ENCODE peak calls at places on chromosomes 4 and X, in four cellular contexts. L is right atrium auricular region, X is fibroblast of lung, G is A549. K is an unnamed sample.
A peak's percentile ranks its signal among the peaks of the same experiment; 100 is the strongest.

GRCh38 chr4:135243960-135244561 is 1042.5 kb upstream of the PABPC4L start:
- DNase-seq in L (no peak), X (peak; percentile 43), G (no peak), K (no peak)

GRCh38 chr4:153950100-153950979 is 161.5 kb upstream of the SFRP2 start:
- DNase-seq in L (no peak), X (no peak), G (no peak), K (no peak)

GRCh38 chr4:138049350-138049749 is 192.8 kb downstream of the SLC7A11 start:
- DNase-seq in L (no peak), X (no peak), G (no peak), K (no peak)

GRCh38 chr4:88630756-88631155 is 38.5 kb downstream of the HERC3 start:
- DNase-seq in L (no peak), X (peak; percentile 78), G (no peak), K (no peak)

GRCh38 chr4:71229477-71230257 is 109.2 kb upstream of the SLC4A4 start:
- DNase-seq in L (no peak), X (peak; percentile 83), G (peak; percentile 31), K (no peak)

GRCh38 chr4:152943673-152944072 is 7.5 kb downstream of the FHDC1 start:
- DNase-seq in L (no peak), X (no peak), G (no peak), K (no peak)

GRCh38 chrX:119783026-119783425 is 8.4 kb downstream of the RPL39 start:
- DNase-seq in L (no peak), X (no peak), G (no peak), K (no peak)

GRCh38 chr4:176653406-176654220 is 139.1 kb downstream of the VEGFC start:
- DNase-seq in L (no peak), X (no peak), G (peak; percentile 20), K (no peak)

GRCh38 chr4:101211146-101211553 is 136.2 kb downstream of the PPP3CA start:
- DNase-seq in L (no peak), X (peak; percentile 43), G (peak; percentile 89), K (no peak)

GRCh38 chr4:84582988-84583870 is at the start of gene CDS1:
- DNase-seq in L (no peak), X (no peak), G (no peak), K (no peak)

GRCh38 chrX:134547047-134547679 is 87.2 kb downstream of the HPRT1 start:
- DNase-seq in L (no peak), X (peak; percentile 60), G (peak; percentile 41), K (no peak)

GRCh38 chr4:151129801-151130200 is 30.4 kb downstream of the RPS3A start:
- DNase-seq in L (no peak), X (no peak), G (no peak), K (no peak)

GRCh38 chr4:70940134-70940533 is 38.0 kb downstream of the MOB1B start:
- DNase-seq in L (no peak), X (no peak), G (no peak), K (no peak)

GRCh38 chrX:122504026-122504425 is 680.1 kb upstream of the GRIA3 start:
- DNase-seq in L (no peak), X (no peak), G (no peak), K (no peak)

GRCh38 chrX:33001107-33001506 is 210.2 kb downstream of the DMD start:
- DNase-seq in L (no peak), X (no peak), G (no peak), K (no peak)

GRCh38 chrX:39600222-39600621 is 497.5 kb downstream of the BCOR start:
- DNase-seq in L (no peak), X (no peak), G (no peak), K (no peak)

GRCh38 chr4:147103403-147103946 is 157.8 kb upstream of the TTC29 start:
- DNase-seq in L (peak; percentile 89), X (peak; percentile 99), G (peak; percentile 56), K (no peak)

GRCh38 chr4:151744614-151745013 is 16.2 kb downstream of the GATB start:
- DNase-seq in L (no peak), X (peak; percentile 68), G (peak; percentile 35), K (no peak)

GRCh38 chr4:131337956-131338355 is 1811.1 kb upstream of the PCDH10 start:
- DNase-seq in L (no peak), X (no peak), G (no peak), K (no peak)

GRCh38 chr4:138996090-138996489 is 19.5 kb upstream of the NOCT start:
- DNase-seq in L (no peak), X (no peak), G (no peak), K (no peak)

GRCh38 chr4:178105223-178105622 is 663.0 kb upstream of the AGA start:
- DNase-seq in L (no peak), X (no peak), G (no peak), K (no peak)

GRCh38 chrX:42695800-42696358 is 82.1 kb downstream of the PPP1R2C start:
- DNase-seq in L (no peak), X (no peak), G (no peak), K (no peak)

GRCh38 chrX:13167444-13168207 is 123.2 kb upstream of the FAM9C start:
- DNase-seq in L (peak; percentile 65), X (no peak), G (no peak), K (no peak)

GRCh38 chrX:149563359-149563758 is 13.6 kb upstream of the HSFX3 start:
- DNase-seq in L (no peak), X (no peak), G (no peak), K (no peak)

GRCh38 chr4:152014280-152014679 is 253.5 kb upstream of the GATB start:
- DNase-seq in L (no peak), X (no peak), G (no peak), K (no peak)

GRCh38 chr4:89305712-89306437 is 1.7 kb downstream of the GPRIN3 start:
- DNase-seq in L (no peak), X (peak; percentile 31), G (peak; percentile 71), K (no peak)

GRCh38 chr4:40199999-40200880 is 3.4 kb downstream of the RHOH start:
- DNase-seq in L (no peak), X (no peak), G (no peak), K (peak; percentile 45)

GRCh38 chr4:52554606-52555355 is 104.3 kb downstream of the USP46 start:
- DNase-seq in L (no peak), X (no peak), G (no peak), K (no peak)

GRCh38 chr4:140335076-140335475 is 38.4 kb upstream of the SCOC start:
- DNase-seq in L (no peak), X (no peak), G (no peak), K (no peak)

GRCh38 chr4:114349543-114350175 is 248.9 kb upstream of the UGT8 start:
- DNase-seq in L (no peak), X (peak; percentile 77), G (no peak), K (no peak)

GRCh38 chr4:8866421-8866820 is 5.2 kb downstream of the HMX1 start:
- DNase-seq in L (no peak), X (no peak), G (no peak), K (no peak)

GRCh38 chr4:39657465-39657864 is 18.8 kb upstream of the SMIM14 start:
- DNase-seq in L (no peak), X (no peak), G (no peak), K (no peak)

GRCh38 chr4:26459054-26459755 is 31.1 kb downstream of the CCKAR start:
- DNase-seq in L (no peak), X (peak; percentile 86), G (peak; percentile 59), K (peak; percentile 36)

GRCh38 chr4:8905773-8906667 is 34.4 kb upstream of the HMX1 start:
- DNase-seq in L (no peak), X (no peak), G (no peak), K (no peak)

GRCh38 chr4:157204634-157205244 is 15.8 kb upstream of the GRIA2 start:
- DNase-seq in L (no peak), X (no peak), G (peak; percentile 76), K (no peak)

GRCh38 chrX:154486052-154486395 is 391 bp downstream of the UBL4A start:
- DNase-seq in L (no peak), X (no peak), G (no peak), K (peak; percentile 23)
- H3K4me3 ChIP-seq in L (peak overlapping the region; percentile 58), X (peak overlapping the region; percentile 29), G (peak overlapping the region; percentile 98), K (peak overlapping the region; percentile 34)

GRCh38 chrX:2708601-2709200 is 17.6 kb downstream of the CD99 start:
- DNase-seq in L (no peak), X (no peak), G (no peak), K (no peak)

GRCh38 chrX:2708016-2708415 is 16.9 kb downstream of the CD99 start:
- DNase-seq in L (no peak), X (no peak), G (peak; percentile 46), K (no peak)

GRCh38 chrX:2705036-2705435 is 13.9 kb downstream of the CD99 start:
- DNase-seq in L (no peak), X (peak; percentile 31), G (no peak), K (no peak)

GRCh38 chrX:2705461-2705860 is 14.4 kb downstream of the CD99 start:
- DNase-seq in L (no peak), X (no peak), G (no peak), K (no peak)

DNA sequence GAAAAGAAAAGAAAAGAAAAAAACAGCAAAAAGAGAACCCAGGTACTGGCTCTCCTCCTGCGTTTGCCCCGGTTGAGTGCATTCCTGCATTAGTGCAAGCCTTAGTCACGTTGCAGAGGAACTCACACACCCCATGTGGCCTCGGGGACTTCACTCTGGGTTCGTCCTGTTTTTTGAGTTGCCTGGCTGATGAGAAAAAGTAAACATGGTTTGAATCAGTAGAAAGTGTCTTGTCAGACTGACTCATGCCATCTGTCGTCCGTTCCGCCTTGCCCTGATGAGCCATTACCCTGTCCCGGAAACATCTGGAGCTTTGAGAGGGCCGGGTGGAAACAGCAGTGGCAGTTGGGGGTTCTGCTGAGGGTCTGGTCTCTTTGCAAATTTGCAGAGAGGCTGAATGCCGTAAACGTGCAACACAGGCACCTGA is 16.3 kb downstream of the CD99 start:
- DNase-seq in L (peak; percentile 77), X (peak; percentile 86), G (peak; percentile 97), K (no peak)
- H3K4me1 ChIP-seq in L (peaks cover 82% of the 10 kb centered on the region), X (peaks cover 39% of the 10 kb centered on the region), G (peaks cover 56% of the 10 kb centered on the region), K (peaks cover 74% of the 10 kb centered on the region)

GRCh38 chrX:19776753-19777152 is 110.6 kb downstream of the SH3KBP1 start:
- DNase-seq in L (no peak), X (no peak), G (no peak), K (peak; percentile 60)
- H3K27ac ChIP-seq in L (peak overlapping the region; percentile 35), X (no peak overlapping the region), G (no peak overlapping the region), K (peak overlapping the region; percentile 9)

GRCh38 chr4:77074961-77075855 is 581 bp downstream of the CCNI start:
- DNase-seq in L (peak; percentile 76), X (peak; percentile 63), G (peak; percentile 35), K (peak; percentile 77)
- H3K4me3 ChIP-seq in L (peak overlapping the region; percentile 99), X (peak overlapping the region; percentile 83), G (peak overlapping the region; percentile 81), K (peak overlapping the region; percentile 97)

GRCh38 chr4:107838763-107839162 is 14.0 kb downstream of the SGMS2 start:
- DNase-seq in L (no peak), X (no peak), G (no peak), K (no peak)
- H3K4me1 ChIP-seq in L (peaks cover 19% of the 10 kb centered on the region), X (no peaks in the 10 kb centered on the region), G (peaks cover 42% of the 10 kb centered on the region), K (no peaks in the 10 kb centered on the region)

K was measured in CD8-positive, alpha-beta memory T cell.